ENCODE peak calls at places on chromosomes 5 and 9, in nine cellular contexts. M, L, I, Z, U, R, K, X and T are unnamed samples.

GRCh38 chr5:95794070-95794516 is 28.4 kb downstream of the GLRX start:
- DNase-seq in K (no peak), X (peak), R (peak), Z (no peak), L (no peak), M (no peak), U (no peak), I (no peak), T (no peak)

GRCh38 chr5:65861830-65862241 is 64.5 kb upstream of the ERBIN start:
- DNase-seq in R (peak), I (peak), L (peak), Z (peak), U (no peak), M (no peak), X (peak), K (peak), T (no peak)

GRCh38 chr9:136482046-136482792 is 621 bp downstream of the SEC16A start:
- DNase-seq in L (no peak), R (peak), K (peak), I (peak), U (no peak), X (peak), Z (no peak), M (no peak), T (no peak)

GRCh38 chr5:52725065-52725746 is 62.5 kb upstream of the ITGA1 start:
- DNase-seq in R (peak), L (peak), U (no peak), X (peak), Z (no peak), K (no peak), I (no peak), M (no peak), T (peak)

GRCh38 chr5:124902097-124902821 is 155.8 kb upstream of the ZNF608 start:
- DNase-seq in L (no peak), Z (peak), R (peak), K (peak), I (peak), U (no peak), M (no peak), X (peak), T (no peak)

GRCh38 chr5:122880170-122880689 is 34.8 kb downstream of the SNX24 start:
- DNase-seq in K (no peak), M (no peak), L (no peak), X (no peak), Z (no peak), I (no peak), R (no peak), U (no peak), T (no peak)

GRCh38 chr5:89756955-89757354 is 652.6 kb downstream of the CETN3 start:
- DNase-seq in M (no peak), I (peak), R (peak), U (peak), K (peak), L (no peak), Z (no peak), X (no peak), T (no peak)

GRCh38 chr9:95896580-95896979 is 21.1 kb downstream of the ERCC6L2 start:
- DNase-seq in L (no peak), M (no peak), Z (no peak), I (no peak), K (no peak), X (no peak), R (no peak), U (no peak), T (no peak)

GRCh38 chr5:72515211-72515610 is 8.0 kb upstream of the ZNF366 start:
- DNase-seq in K (no peak), Z (no peak), X (no peak), I (no peak), M (no peak), R (no peak), U (no peak), L (no peak), T (no peak)

GRCh38 chr5:73454379-73455036 is 5.9 kb upstream of the FOXD1 start:
- DNase-seq in X (peak), M (no peak), L (peak), I (peak), Z (no peak), R (peak), K (peak), U (no peak), T (peak)

GRCh38 chr5:72337159-72337558 is 17.0 kb downstream of the PTCD2 start:
- DNase-seq in I (no peak), K (no peak), R (no peak), U (no peak), M (no peak), Z (no peak), X (no peak), L (no peak), T (no peak)

GRCh38 chr9:110583237-110583636 is 3.7 kb upstream of the SVEP1 start:
- DNase-seq in X (peak), Z (no peak), R (no peak), U (no peak), L (no peak), K (peak), M (no peak), I (no peak), T (no peak)

GRCh38 chr9:15354713-15355112 is 47.7 kb upstream of the TTC39B start:
- DNase-seq in U (no peak), K (no peak), I (no peak), R (no peak), L (no peak), X (no peak), M (no peak), Z (no peak), T (no peak)

GRCh38 chr5:15008476-15008875 is 136.9 kb upstream of the ANKH start:
- DNase-seq in L (peak), I (peak), K (peak), M (peak), Z (peak), U (peak), X (peak), R (peak), T (peak)

GRCh38 chr9:79477955-79478751 is 93.6 kb upstream of the TLE4 start:
- DNase-seq in K (no peak), R (peak), M (no peak), I (peak), U (no peak), L (no peak), Z (no peak), X (peak), T (no peak)

GRCh38 chr5:23627976-23628375 is 120.6 kb downstream of the PRDM9 start:
- DNase-seq in L (no peak), I (no peak), K (peak), M (no peak), U (no peak), R (no peak), Z (no peak), X (no peak), T (no peak)

GRCh38 chr5:35859101-35859661 is 2.5 kb downstream of the IL7R start:
- DNase-seq in X (peak), M (no peak), U (no peak), K (no peak), I (peak), L (no peak), R (peak), Z (no peak), T (no peak)

GRCh38 chr9:121906074-121906520 is 187.0 kb downstream of the TTLL11 start:
- DNase-seq in K (peak), Z (no peak), R (no peak), L (no peak), X (peak), M (no peak), U (no peak), I (no peak), T (no peak)

GRCh38 chr5:68368280-68368679 is 152.7 kb downstream of the PIK3R1 start:
- DNase-seq in Z (no peak), R (peak), K (peak), U (no peak), M (no peak), L (no peak), X (peak), I (no peak), T (no peak)

GRCh38 chr9:36080519-36080918 is 43.8 kb downstream of the RECK start:
- DNase-seq in I (peak), L (no peak), Z (no peak), R (no peak), M (no peak), X (no peak), U (no peak), K (no peak), T (no peak)

GRCh38 chr9:114574438-114574837 is 13.1 kb upstream of the ATP6V1G1 start:
- DNase-seq in M (no peak), X (peak), I (no peak), R (no peak), Z (no peak), K (no peak), U (no peak), L (no peak), T (no peak)

GRCh38 chr9:108813951-108814601 is 41.7 kb downstream of the ACTL7B start:
- DNase-seq in M (no peak), L (no peak), X (no peak), Z (peak), I (peak), R (peak), U (no peak), K (peak), T (peak)

GRCh38 chr9:108836771-108837170 is 19.0 kb downstream of the ACTL7B start:
- DNase-seq in X (no peak), K (peak), R (peak), Z (no peak), I (no peak), L (no peak), M (no peak), U (no peak), T (no peak)

DNA sequence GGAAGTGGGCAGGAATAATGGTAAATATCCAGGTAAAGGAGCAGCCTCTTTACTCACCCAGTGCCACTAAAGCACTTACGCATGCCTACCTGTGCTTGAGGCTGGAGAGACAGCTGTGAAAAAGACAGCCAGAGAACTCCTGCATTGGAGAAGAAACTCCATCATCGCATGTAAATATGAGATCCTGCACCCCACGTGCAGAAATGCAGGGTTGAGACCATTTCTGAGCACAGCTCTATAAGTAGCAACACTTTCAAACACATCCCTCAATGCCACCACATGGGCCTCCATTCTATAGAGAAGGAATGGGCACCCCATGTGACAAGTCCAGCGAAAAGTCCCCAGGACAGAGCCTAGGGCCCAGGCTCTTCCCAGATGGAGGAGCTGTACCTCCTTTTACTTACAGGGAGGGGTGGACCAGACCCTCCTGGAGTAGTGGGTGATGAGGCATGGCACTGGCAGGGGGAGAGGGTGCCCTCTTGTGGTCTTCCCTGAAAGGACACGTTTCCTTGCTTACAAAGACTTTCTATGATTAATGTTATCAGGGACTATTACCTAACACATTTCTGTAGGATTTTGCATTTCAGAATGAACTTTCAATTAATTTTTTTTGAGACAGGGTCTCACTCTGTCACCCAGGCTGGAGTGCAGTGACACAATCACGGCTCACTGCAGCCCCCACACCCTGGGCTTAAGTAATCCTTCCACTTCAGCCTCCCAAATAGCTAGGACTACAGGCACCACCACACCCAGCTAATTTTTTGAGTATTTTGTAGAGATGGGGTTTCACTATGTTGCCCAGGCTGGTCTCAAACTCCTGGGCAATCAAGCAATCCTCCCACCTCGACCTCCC is 55.3 kb upstream of the IL17B start:
- DNase-seq in X (peak), I (peak), U (peak), K (peak), M (peak), Z (no peak), R (peak), L (no peak), T (no peak)
- TF ChIP-seq CTCF in X (peak), I (peak), U (peak), K (peak), M (peak), Z (peak), R (peak), L (peak), T (peak)

DNA sequence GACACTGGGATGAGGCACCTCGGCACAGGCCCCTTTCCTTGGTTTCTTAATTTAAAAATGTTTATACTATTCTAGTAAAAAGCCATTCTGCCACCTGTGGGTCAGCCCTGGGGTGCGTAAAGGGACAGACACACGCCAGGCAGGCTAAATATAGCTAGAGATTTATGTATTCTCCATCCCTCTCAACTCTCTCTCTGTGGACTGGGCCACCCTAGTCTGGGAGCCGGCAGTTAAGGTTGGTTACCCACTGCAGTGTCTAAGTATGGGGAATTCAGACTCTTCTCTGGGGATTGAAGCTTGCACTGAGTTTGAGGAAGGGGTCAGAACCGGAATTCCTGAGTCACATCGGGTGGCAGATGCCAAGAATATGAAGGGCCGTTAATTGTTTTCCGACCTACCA is 1.9 kb downstream of the NEURL1B start:
- DNase-seq in K (no peak), X (no peak), I (no peak), M (no peak), L (no peak), U (no peak), Z (no peak), R (no peak), T (no peak)
- H3K4me3 ChIP-seq in K (no peak), X (no peak), I (no peak), M (peak), L (peak), U (peak), Z (no peak), R (peak), T (no peak)

GRCh38 chr5:145375521-145375920 is 459.6 kb downstream of the PRELID2 start:
- DNase-seq in K (peak), Z (no peak), I (no peak), R (no peak), X (no peak), L (no peak), M (no peak), U (no peak), T (no peak)
- TF ChIP-seq CTCF in K (no peak), Z (no peak), I (no peak), R (no peak), X (no peak), L (no peak), M (no peak), U (no peak), T (no peak)

DNA sequence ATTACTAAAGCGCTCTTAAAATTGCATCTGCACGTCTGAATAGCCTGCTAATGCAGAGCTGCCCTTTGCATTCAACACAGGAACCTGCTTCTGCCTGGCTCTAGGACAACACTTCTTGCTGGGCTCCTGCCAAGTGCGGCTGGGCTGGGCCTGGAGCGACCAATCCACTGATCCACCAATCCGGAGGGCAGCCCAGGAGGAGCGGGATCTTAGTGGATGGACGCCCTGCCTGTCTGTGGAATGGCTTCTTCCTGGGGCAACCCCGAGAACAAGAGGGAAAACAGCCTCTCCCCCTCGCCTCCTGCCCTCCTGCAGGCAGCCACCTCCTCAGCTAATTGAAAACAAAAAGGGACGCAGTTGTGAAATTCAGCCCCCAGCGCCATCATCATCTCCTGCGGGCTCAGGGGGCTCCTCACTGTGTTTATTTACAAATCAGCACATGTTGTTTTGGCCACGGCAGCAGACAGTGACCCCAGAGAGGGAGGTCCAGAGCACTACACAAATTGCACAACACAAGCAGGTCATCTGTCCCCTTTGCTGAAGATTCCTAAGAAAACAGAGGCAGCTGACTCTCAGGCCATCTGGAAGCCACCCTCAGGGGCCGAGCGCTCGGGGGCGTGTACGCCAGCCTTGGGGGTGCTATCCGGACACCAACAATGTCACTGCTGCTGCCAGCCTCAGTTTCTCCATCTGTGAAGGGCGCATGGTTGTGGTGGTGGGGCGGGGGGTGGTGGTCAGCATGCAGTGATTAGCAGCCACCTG is 57.3 kb downstream of the GADD45G start:
- DNase-seq in X (peak), L (peak), K (peak), R (peak), I (peak), U (peak), Z (peak), M (peak), T (peak)
- H3K4me3 ChIP-seq in X (peak), L (no peak), K (peak), R (peak), I (peak), U (peak), Z (peak), M (peak), T (no peak)

GRCh38 chr9:26723486-26723885 is 169.1 kb downstream of the CAAP1 start:
- DNase-seq in Z (no peak), L (no peak), U (no peak), R (no peak), K (peak), I (peak), M (no peak), X (peak), T (no peak)
- TF ChIP-seq CTCF in Z (peak), L (no peak), U (no peak), R (peak), K (peak), I (peak), M (no peak), X (peak), T (peak)